ENCODE peak calls at places on chromosomes 5 and 9, in eight cellular contexts. One of them, this sample, is unnamed.

GRCh38 chr9:117187498-117187897 is 227.4 kb downstream of the ASTN2 start:
- DNase-seq in effector CD4-positive, alpha-beta T cell: no peak
- DNase-seq in OCI-LY7: no peak
- DNase-seq in activated CD4-positive, CD25-positive, alpha-beta regulatory T cell: no peak
- DNase-seq in activated CD8-positive, alpha-beta memory T cell treated with anti-CD3 and anti-CD28 coated beads for 48 hours: no peak
- DNase-seq in Peyer's patch: no peak
- DNase-seq in amygdala: no peak
- DNase-seq in CD8-positive, alpha-beta T cell: no peak
- DNase-seq in this sample: no peak

GRCh38 chr9:69145148-69145547 is 28.9 kb upstream of the TJP2 start:
- DNase-seq in activated CD8-positive, alpha-beta memory T cell treated with anti-CD3 and anti-CD28 coated beads for 48 hours: no peak
- DNase-seq in CD8-positive, alpha-beta T cell: no peak
- DNase-seq in OCI-LY7: no peak
- DNase-seq in Peyer's patch: no peak
- DNase-seq in effector CD4-positive, alpha-beta T cell: no peak
- DNase-seq in activated CD4-positive, CD25-positive, alpha-beta regulatory T cell: no peak
- DNase-seq in amygdala: no peak
- DNase-seq in this sample: no peak

GRCh38 chr9:115209601-115210306 is 91.8 kb upstream of the TNC start:
- DNase-seq in activated CD8-positive, alpha-beta memory T cell treated with anti-CD3 and anti-CD28 coated beads for 48 hours: no peak
- DNase-seq in effector CD4-positive, alpha-beta T cell: no peak
- DNase-seq in activated CD4-positive, CD25-positive, alpha-beta regulatory T cell: no peak
- DNase-seq in amygdala: no peak
- DNase-seq in OCI-LY7: no peak
- DNase-seq in Peyer's patch: peak
- DNase-seq in CD8-positive, alpha-beta T cell: no peak
- DNase-seq in this sample: no peak

GRCh38 chr9:125476645-125477044 is 215.0 kb downstream of the GAPVD1 start:
- DNase-seq in Peyer's patch: no peak
- DNase-seq in amygdala: no peak
- DNase-seq in OCI-LY7: no peak
- DNase-seq in CD8-positive, alpha-beta T cell: no peak
- DNase-seq in activated CD4-positive, CD25-positive, alpha-beta regulatory T cell: no peak
- DNase-seq in activated CD8-positive, alpha-beta memory T cell treated with anti-CD3 and anti-CD28 coated beads for 48 hours: no peak
- DNase-seq in effector CD4-positive, alpha-beta T cell: no peak
- DNase-seq in this sample: no peak

GRCh38 chr5:90475436-90475980 is 844 bp downstream of the POLR3G start:
- DNase-seq in OCI-LY7: no peak
- DNase-seq in CD8-positive, alpha-beta T cell: no peak
- DNase-seq in effector CD4-positive, alpha-beta T cell: no peak
- DNase-seq in Peyer's patch: no peak
- DNase-seq in activated CD4-positive, CD25-positive, alpha-beta regulatory T cell: no peak
- DNase-seq in activated CD8-positive, alpha-beta memory T cell treated with anti-CD3 and anti-CD28 coated beads for 48 hours: no peak
- DNase-seq in amygdala: no peak
- DNase-seq in this sample: no peak

GRCh38 chr5:180648658-180649296 is 623 bp downstream of the FLT4 start:
- DNase-seq in CD8-positive, alpha-beta T cell: no peak
- DNase-seq in OCI-LY7: no peak
- DNase-seq in effector CD4-positive, alpha-beta T cell: no peak
- DNase-seq in amygdala: no peak
- DNase-seq in activated CD4-positive, CD25-positive, alpha-beta regulatory T cell: no peak
- DNase-seq in Peyer's patch: peak
- DNase-seq in activated CD8-positive, alpha-beta memory T cell treated with anti-CD3 and anti-CD28 coated beads for 48 hours: no peak
- DNase-seq in this sample: no peak

GRCh38 chr9:132334364-132334763 is 20.4 kb downstream of the SETX start:
- DNase-seq in Peyer's patch: no peak
- DNase-seq in activated CD4-positive, CD25-positive, alpha-beta regulatory T cell: no peak
- DNase-seq in OCI-LY7: no peak
- DNase-seq in activated CD8-positive, alpha-beta memory T cell treated with anti-CD3 and anti-CD28 coated beads for 48 hours: no peak
- DNase-seq in effector CD4-positive, alpha-beta T cell: no peak
- DNase-seq in amygdala: no peak
- DNase-seq in CD8-positive, alpha-beta T cell: no peak
- DNase-seq in this sample: no peak

GRCh38 chr5:95899040-95899439 is 62.6 kb downstream of the ELL2 start:
- DNase-seq in activated CD4-positive, CD25-positive, alpha-beta regulatory T cell: no peak
- DNase-seq in effector CD4-positive, alpha-beta T cell: no peak
- DNase-seq in amygdala: no peak
- DNase-seq in OCI-LY7: no peak
- DNase-seq in CD8-positive, alpha-beta T cell: no peak
- DNase-seq in activated CD8-positive, alpha-beta memory T cell treated with anti-CD3 and anti-CD28 coated beads for 48 hours: no peak
- DNase-seq in Peyer's patch: no peak
- DNase-seq in this sample: no peak

GRCh38 chr9:2979893-2980292 is 136.0 kb upstream of the PUM3 start:
- DNase-seq in effector CD4-positive, alpha-beta T cell: no peak
- DNase-seq in OCI-LY7: no peak
- DNase-seq in amygdala: no peak
- DNase-seq in activated CD4-positive, CD25-positive, alpha-beta regulatory T cell: no peak
- DNase-seq in CD8-positive, alpha-beta T cell: no peak
- DNase-seq in activated CD8-positive, alpha-beta memory T cell treated with anti-CD3 and anti-CD28 coated beads for 48 hours: no peak
- DNase-seq in Peyer's patch: no peak
- DNase-seq in this sample: no peak

GRCh38 chr5:54224083-54224836 is 86.1 kb downstream of the ARL15 start:
- DNase-seq in CD8-positive, alpha-beta T cell: no peak
- DNase-seq in activated CD4-positive, CD25-positive, alpha-beta regulatory T cell: no peak
- DNase-seq in activated CD8-positive, alpha-beta memory T cell treated with anti-CD3 and anti-CD28 coated beads for 48 hours: no peak
- DNase-seq in Peyer's patch: no peak
- DNase-seq in effector CD4-positive, alpha-beta T cell: no peak
- DNase-seq in amygdala: no peak
- DNase-seq in OCI-LY7: no peak
- DNase-seq in this sample: no peak

GRCh38 chr9:133003071-133003461 is 24.6 kb downstream of the GFI1B start:
- DNase-seq in Peyer's patch: no peak
- DNase-seq in amygdala: no peak
- DNase-seq in activated CD4-positive, CD25-positive, alpha-beta regulatory T cell: no peak
- DNase-seq in CD8-positive, alpha-beta T cell: no peak
- DNase-seq in OCI-LY7: no peak
- DNase-seq in effector CD4-positive, alpha-beta T cell: no peak
- DNase-seq in activated CD8-positive, alpha-beta memory T cell treated with anti-CD3 and anti-CD28 coated beads for 48 hours: no peak
- DNase-seq in this sample: no peak

GRCh38 chr9:34317436-34317835 is 11.6 kb downstream of the KIF24 start:
- DNase-seq in effector CD4-positive, alpha-beta T cell: no peak
- DNase-seq in CD8-positive, alpha-beta T cell: no peak
- DNase-seq in OCI-LY7: no peak
- DNase-seq in activated CD4-positive, CD25-positive, alpha-beta regulatory T cell: no peak
- DNase-seq in Peyer's patch: no peak
- DNase-seq in activated CD8-positive, alpha-beta memory T cell treated with anti-CD3 and anti-CD28 coated beads for 48 hours: no peak
- DNase-seq in amygdala: no peak
- DNase-seq in this sample: no peak

GRCh38 chr5:173435543-173435942 is 107.3 kb upstream of the STC2 start:
- DNase-seq in Peyer's patch: no peak
- DNase-seq in activated CD8-positive, alpha-beta memory T cell treated with anti-CD3 and anti-CD28 coated beads for 48 hours: no peak
- DNase-seq in activated CD4-positive, CD25-positive, alpha-beta regulatory T cell: no peak
- DNase-seq in OCI-LY7: no peak
- DNase-seq in amygdala: no peak
- DNase-seq in CD8-positive, alpha-beta T cell: no peak
- DNase-seq in effector CD4-positive, alpha-beta T cell: no peak
- DNase-seq in this sample: no peak

GRCh38 chr5:3376611-3377010 is 219.0 kb upstream of the IRX1 start:
- DNase-seq in Peyer's patch: no peak
- DNase-seq in CD8-positive, alpha-beta T cell: no peak
- DNase-seq in OCI-LY7: no peak
- DNase-seq in activated CD4-positive, CD25-positive, alpha-beta regulatory T cell: no peak
- DNase-seq in activated CD8-positive, alpha-beta memory T cell treated with anti-CD3 and anti-CD28 coated beads for 48 hours: no peak
- DNase-seq in effector CD4-positive, alpha-beta T cell: no peak
- DNase-seq in amygdala: no peak
- DNase-seq in this sample: no peak

GRCh38 chr5:173668910-173669309 is 52.5 kb upstream of the BOD1 start:
- DNase-seq in activated CD8-positive, alpha-beta memory T cell treated with anti-CD3 and anti-CD28 coated beads for 48 hours: no peak
- DNase-seq in OCI-LY7: no peak
- DNase-seq in effector CD4-positive, alpha-beta T cell: no peak
- DNase-seq in amygdala: no peak
- DNase-seq in activated CD4-positive, CD25-positive, alpha-beta regulatory T cell: no peak
- DNase-seq in Peyer's patch: no peak
- DNase-seq in CD8-positive, alpha-beta T cell: no peak
- DNase-seq in this sample: no peak

GRCh38 chr9:107486674-107487520 is 2.7 kb downstream of the KLF4 start:
- DNase-seq in CD8-positive, alpha-beta T cell: no peak
- DNase-seq in OCI-LY7: no peak
- DNase-seq in effector CD4-positive, alpha-beta T cell: no peak
- DNase-seq in amygdala: no peak
- DNase-seq in Peyer's patch: no peak
- DNase-seq in activated CD4-positive, CD25-positive, alpha-beta regulatory T cell: no peak
- DNase-seq in activated CD8-positive, alpha-beta memory T cell treated with anti-CD3 and anti-CD28 coated beads for 48 hours: no peak
- DNase-seq in this sample: no peak

GRCh38 chr9:133393399-133393798 is 17.2 kb downstream of the STKLD1 start:
- DNase-seq in Peyer's patch: no peak
- DNase-seq in amygdala: no peak
- DNase-seq in OCI-LY7: no peak
- DNase-seq in activated CD8-positive, alpha-beta memory T cell treated with anti-CD3 and anti-CD28 coated beads for 48 hours: no peak
- DNase-seq in CD8-positive, alpha-beta T cell: no peak
- DNase-seq in activated CD4-positive, CD25-positive, alpha-beta regulatory T cell: no peak
- DNase-seq in effector CD4-positive, alpha-beta T cell: no peak
- DNase-seq in this sample: no peak

GRCh38 chr5:102200861-102201260 is 95.2 kb downstream of the SLCO4C1 start:
- DNase-seq in CD8-positive, alpha-beta T cell: no peak
- DNase-seq in activated CD4-positive, CD25-positive, alpha-beta regulatory T cell: no peak
- DNase-seq in Peyer's patch: no peak
- DNase-seq in activated CD8-positive, alpha-beta memory T cell treated with anti-CD3 and anti-CD28 coated beads for 48 hours: no peak
- DNase-seq in amygdala: no peak
- DNase-seq in OCI-LY7: no peak
- DNase-seq in effector CD4-positive, alpha-beta T cell: no peak
- DNase-seq in this sample: no peak

GRCh38 chr5:126720369-126720768 is 56.6 kb upstream of the LMNB1 start:
- DNase-seq in CD8-positive, alpha-beta T cell: no peak
- DNase-seq in activated CD4-positive, CD25-positive, alpha-beta regulatory T cell: no peak
- DNase-seq in Peyer's patch: no peak
- DNase-seq in amygdala: no peak
- DNase-seq in OCI-LY7: no peak
- DNase-seq in activated CD8-positive, alpha-beta memory T cell treated with anti-CD3 and anti-CD28 coated beads for 48 hours: no peak
- DNase-seq in effector CD4-positive, alpha-beta T cell: no peak
- DNase-seq in this sample: no peak

GRCh38 chr9:69412741-69413150 is 87.7 kb downstream of the ENTREP1 start:
- DNase-seq in CD8-positive, alpha-beta T cell: no peak
- DNase-seq in activated CD8-positive, alpha-beta memory T cell treated with anti-CD3 and anti-CD28 coated beads for 48 hours: no peak
- DNase-seq in amygdala: peak
- DNase-seq in Peyer's patch: no peak
- DNase-seq in OCI-LY7: no peak
- DNase-seq in effector CD4-positive, alpha-beta T cell: no peak
- DNase-seq in activated CD4-positive, CD25-positive, alpha-beta regulatory T cell: no peak
- DNase-seq in this sample: peak

GRCh38 chr9:20504930-20505329 is 117.4 kb downstream of the MLLT3 start:
- DNase-seq in activated CD8-positive, alpha-beta memory T cell treated with anti-CD3 and anti-CD28 coated beads for 48 hours: no peak
- DNase-seq in OCI-LY7: no peak
- DNase-seq in Peyer's patch: no peak
- DNase-seq in CD8-positive, alpha-beta T cell: peak
- DNase-seq in amygdala: no peak
- DNase-seq in effector CD4-positive, alpha-beta T cell: no peak
- DNase-seq in activated CD4-positive, CD25-positive, alpha-beta regulatory T cell: no peak
- DNase-seq in this sample: no peak

GRCh38 chr5:57566914-57567313 is 84.3 kb upstream of the ACTBL2 start:
- DNase-seq in amygdala: no peak
- DNase-seq in activated CD4-positive, CD25-positive, alpha-beta regulatory T cell: no peak
- DNase-seq in OCI-LY7: no peak
- DNase-seq in CD8-positive, alpha-beta T cell: no peak
- DNase-seq in effector CD4-positive, alpha-beta T cell: no peak
- DNase-seq in Peyer's patch: no peak
- DNase-seq in activated CD8-positive, alpha-beta memory T cell treated with anti-CD3 and anti-CD28 coated beads for 48 hours: no peak
- DNase-seq in this sample: no peak

GRCh38 chr9:15501179-15501578 is 9.6 kb downstream of the PSIP1 start:
- DNase-seq in Peyer's patch: no peak
- DNase-seq in effector CD4-positive, alpha-beta T cell: no peak
- DNase-seq in activated CD8-positive, alpha-beta memory T cell treated with anti-CD3 and anti-CD28 coated beads for 48 hours: no peak
- DNase-seq in OCI-LY7: no peak
- DNase-seq in activated CD4-positive, CD25-positive, alpha-beta regulatory T cell: no peak
- DNase-seq in amygdala: no peak
- DNase-seq in CD8-positive, alpha-beta T cell: no peak
- DNase-seq in this sample: no peak

GRCh38 chr5:664343-664993 is 28.7 kb downstream of the TPPP start:
- DNase-seq in activated CD8-positive, alpha-beta memory T cell treated with anti-CD3 and anti-CD28 coated beads for 48 hours: no peak
- DNase-seq in Peyer's patch: no peak
- DNase-seq in CD8-positive, alpha-beta T cell: no peak
- DNase-seq in amygdala: no peak
- DNase-seq in effector CD4-positive, alpha-beta T cell: no peak
- DNase-seq in activated CD4-positive, CD25-positive, alpha-beta regulatory T cell: no peak
- DNase-seq in OCI-LY7: no peak
- DNase-seq in this sample: no peak

GRCh38 chr5:146731909-146732659 is 146.5 kb downstream of the PPP2R2B start:
- DNase-seq in Peyer's patch: no peak
- DNase-seq in activated CD8-positive, alpha-beta memory T cell treated with anti-CD3 and anti-CD28 coated beads for 48 hours: no peak
- DNase-seq in amygdala: no peak
- DNase-seq in CD8-positive, alpha-beta T cell: no peak
- DNase-seq in activated CD4-positive, CD25-positive, alpha-beta regulatory T cell: no peak
- DNase-seq in OCI-LY7: no peak
- DNase-seq in effector CD4-positive, alpha-beta T cell: no peak
- DNase-seq in this sample: no peak